ENCODE peak calls at places on chromosomes 1 and 21, in nine cellular contexts. M is left cardiac atrium, B is midbrain, D is naive B cell, L is AG20443, F is T-helper 2 cell, S is T47D, Q is T-helper 9 cell, A is amygdala. Y is an unnamed sample.

GRCh38 chr1:208455821-208456220 is 211.6 kb upstream of the PLXNA2 start:
- DNase-seq in M (no peak), B (no peak), D (no peak), L (peak), F (no peak), S (no peak), Q (no peak), A (no peak), Y (no peak)

GRCh38 chr1:147735423-147735822 is 25.0 kb downstream of the GJA5 start:
- DNase-seq in M (no peak), B (no peak), D (no peak), L (no peak), F (no peak), S (no peak), Q (no peak), A (no peak), Y (no peak)

GRCh38 chr21:15141236-15141970 is 76.6 kb upstream of the NRIP1 start:
- DNase-seq in M (no peak), B (no peak), D (no peak), L (no peak), F (no peak), S (no peak), Q (no peak), A (no peak), Y (no peak)

GRCh38 chr21:34881894-34882371 is 167.2 kb downstream of the RUNX1 start:
- DNase-seq in M (no peak), B (no peak), D (no peak), L (peak), F (no peak), S (no peak), Q (no peak), A (no peak), Y (peak)

GRCh38 chr1:147171399-147172167 is 687 bp downstream of the PRKAB2 start:
- DNase-seq in M (no peak), B (peak), D (no peak), L (peak), F (no peak), S (peak), Q (no peak), A (no peak), Y (no peak)

GRCh38 chr1:923131-923990 is at the start of gene SAMD11:
- DNase-seq in M (peak), B (peak), D (peak), L (peak), F (peak), S (peak), Q (peak), A (no peak), Y (no peak)

GRCh38 chr1:191579019-191579418 is 579.2 kb upstream of the RGS18 start:
- DNase-seq in M (no peak), B (no peak), D (no peak), L (no peak), F (no peak), S (no peak), Q (no peak), A (no peak), Y (no peak)

GRCh38 chr21:26028183-26028582 is 142.4 kb downstream of the APP start:
- DNase-seq in M (no peak), B (no peak), D (no peak), L (no peak), F (no peak), S (no peak), Q (no peak), A (no peak), Y (no peak)

GRCh38 chr1:24934300-24935195 is 4.5 kb upstream of the RUNX3 start:
- DNase-seq in M (no peak), B (no peak), D (no peak), L (no peak), F (no peak), S (no peak), Q (no peak), A (no peak), Y (no peak)

GRCh38 chr1:79568411-79568810 is 561.9 kb upstream of the ADGRL4 start:
- DNase-seq in M (no peak), B (no peak), D (no peak), L (no peak), F (no peak), S (peak), Q (no peak), A (no peak), Y (no peak)

GRCh38 chr1:25673962-25674928 is 57.7 kb downstream of the MAN1C1 start:
- DNase-seq in M (no peak), B (no peak), D (no peak), L (no peak), F (no peak), S (no peak), Q (no peak), A (no peak), Y (no peak)